ENCODE peak calls at places on chromosome 20, in seven cellular contexts. W is NCI-H1417, X is caudate nucleus, F is amniotic stem cell, H is cardiac muscle cell, O is GM23248, P is frontal cortex. G is an unnamed sample.

GRCh38 chr20:2692036-2692885 is at the start of gene EBF4:
- DNase-seq in X (peak; percentile 8), O (peak; percentile 13), W (peak; percentile 73), F (no peak), P (peak; percentile 97), H (peak; percentile 50), G (no peak)

GRCh38 chr20:13554076-13554475 is 84.7 kb downstream of the TASP1 start:
- DNase-seq in H (peak; percentile 29), X (no peak), F (no peak), O (peak; percentile 47), P (no peak), W (no peak), G (no peak)

GRCh38 chr20:41286240-41286851 is 31.2 kb downstream of the ZHX3 start:
- DNase-seq in F (no peak), O (no peak), W (no peak), H (no peak), X (no peak), P (no peak), G (no peak)

GRCh38 chr20:40564997-40565680 is 123.9 kb downstream of the MAFB start:
- DNase-seq in X (no peak), H (peak; percentile 86), W (no peak), F (no peak), O (peak; percentile 81), P (no peak), G (no peak)

GRCh38 chr20:36439040-36439730 is 102.1 kb upstream of the MYL9 start:
- DNase-seq in P (peak; percentile 62), F (no peak), H (peak; percentile 69), X (peak; percentile 54), W (peak; percentile 56), O (peak; percentile 70), G (peak; percentile 21)

GRCh38 chr20:48904566-48905321 is 16.8 kb upstream of the ARFGEF2 start:
- DNase-seq in W (peak; percentile 43), F (peak; percentile 36), P (peak; percentile 28), O (peak; percentile 79), H (peak; percentile 81), X (peak; percentile 61), G (peak; percentile 22)

GRCh38 chr20:25148181-25148981 is 47.1 kb upstream of the ENTPD6 start:
- DNase-seq in H (peak; percentile 70), W (peak; percentile 46), F (no peak), O (peak; percentile 82), P (peak; percentile 31), X (peak; percentile 82), G (peak; percentile 28)

GRCh38 chr20:13995841-13996240 is 525 bp downstream of the MACROD2 start:
- DNase-seq in X (peak; percentile 39), H (no peak), F (no peak), P (peak; percentile 54), W (peak; percentile 80), O (peak; percentile 54), G (peak; percentile 26)

GRCh38 chr20:50691585-50692552 is 527 bp upstream of the RIPOR3 start:
- DNase-seq in P (no peak), X (no peak), W (no peak), O (peak; percentile 80), F (no peak), H (peak; percentile 76), G (no peak)

GRCh38 chr20:58597021-58597940 is 53.8 kb upstream of the STX16 start:
- DNase-seq in F (no peak), X (peak; percentile 55), P (peak; percentile 17), W (no peak), O (peak; percentile 62), H (no peak), G (no peak)

GRCh38 chr20:51562027-51562333 is 19.5 kb upstream of the NFATC2 start:
- DNase-seq in F (peak; percentile 16), O (peak; percentile 64), W (no peak), X (no peak), P (no peak), H (peak; percentile 28), G (no peak)